ENCODE peak calls at places on chromosomes 1 and 21, in five cellular contexts. F is NCI-H226; Y is fibroblast of lung; B is AG04450; N is stimulated activated CD8-positive, alpha-beta memory T cell treated with anti-CD3 and anti-CD28 coated beads, Interleukin-15, amount 100 ng/mL, for 24 hours. I is an unnamed sample.

GRCh38 chr21:32920474-32920873 is 105.3 kb upstream of the OLIG2 start:
- DNase-seq in B (no peak), F (no peak), Y (no peak), N (no peak), I (no peak)

GRCh38 chr1:184497962-184498723 is 111.3 kb downstream of the C1orf21 start:
- DNase-seq in Y (no peak), F (no peak), B (no peak), N (no peak), I (no peak)

GRCh38 chr1:230626274-230626673 is 16.0 kb upstream of the COG2 start:
- DNase-seq in N (no peak), F (no peak), Y (no peak), B (no peak), I (no peak)

GRCh38 chr1:197633447-197634039 is 141.7 kb downstream of the DENND1B start:
- DNase-seq in B (no peak), Y (no peak), N (no peak), F (no peak), I (no peak)

GRCh38 chr1:19208710-19209438 is 1.2 kb downstream of the UBR4 start:
- DNase-seq in Y (peak; percentile 85), N (no peak), F (no peak), B (no peak), I (peak; percentile 34)

GRCh38 chr1:59142663-59143487 is 154.0 kb upstream of the FGGY start:
- DNase-seq in Y (peak; percentile 80), B (peak; percentile 88), F (peak; percentile 99), N (no peak), I (peak; percentile 91)

GRCh38 chr21:15539376-15539775 is 190.4 kb upstream of the USP25 start:
- DNase-seq in B (no peak), Y (no peak), F (no peak), N (no peak), I (no peak)

GRCh38 chr21:41508415-41509205 is 652 bp upstream of the TMPRSS2 start:
- DNase-seq in Y (no peak), B (no peak), F (no peak), N (no peak), I (no peak)

GRCh38 chr1:204435246-204435885 is 23.7 kb upstream of the PPP1R15B start:
- DNase-seq in Y (peak; percentile 82), B (no peak), N (no peak), F (peak; percentile 82), I (no peak)

GRCh38 chr1:230794871-230795645 is 47.9 kb downstream of the CAPN9 start:
- DNase-seq in B (no peak), Y (no peak), N (no peak), F (no peak), I (no peak)

GRCh38 chr1:53944469-53945182 is 873 bp downstream of the IFT25 start:
- DNase-seq in B (no peak), N (no peak), Y (no peak), F (no peak), I (peak; percentile 29)

GRCh38 chr1:228267962-228268890 is 60.4 kb downstream of the OBSCN start:
- DNase-seq in F (no peak), N (no peak), B (no peak), Y (no peak), I (no peak)

GRCh38 chr21:29098156-29098555 is 24.7 kb upstream of the CCT8 start:
- DNase-seq in Y (no peak), F (no peak), N (no peak), B (no peak), I (no peak)

GRCh38 chr1:39445573-39445972 is 45.9 kb upstream of the BMP8A start:
- DNase-seq in N (no peak), F (no peak), Y (no peak), B (no peak), I (no peak)

GRCh38 chr1:6386371-6386949 is 7.1 kb downstream of the ACOT7 start:
- DNase-seq in N (no peak), B (no peak), F (peak; percentile 86), Y (peak; percentile 33), I (peak; percentile 58)

GRCh38 chr21:45050786-45051489 is 23.4 kb upstream of the ADARB1 start:
- DNase-seq in Y (peak; percentile 97), F (peak; percentile 94), N (no peak), B (peak; percentile 92), I (no peak)

GRCh38 chr1:186165303-186165702 is 209.8 kb downstream of the TPR start:
- DNase-seq in F (no peak), N (no peak), Y (no peak), B (no peak), I (no peak)

GRCh38 chr1:18922848-18923475 is 20.6 kb upstream of the ALDH4A1 start:
- DNase-seq in B (no peak), N (no peak), Y (no peak), F (no peak), I (no peak)

GRCh38 chr1:39980555-39981313 is 25.8 kb downstream of the MFSD2A start:
- DNase-seq in F (no peak), N (no peak), Y (no peak), B (no peak), I (peak; percentile 61)

GRCh38 chr21:15210235-15210678 is 145.5 kb upstream of the NRIP1 start:
- DNase-seq in Y (peak; percentile 82), B (no peak), F (peak; percentile 88), N (no peak), I (peak; percentile 88)

GRCh38 chr1:245418029-245418428 is 263.2 kb downstream of the KIF26B start:
- DNase-seq in N (no peak), B (no peak), F (no peak), Y (no peak), I (no peak)

GRCh38 chr1:29504266-29504665 is 267.9 kb downstream of the PTPRU start:
- DNase-seq in B (no peak), N (no peak), Y (no peak), F (no peak), I (no peak)

GRCh38 chr1:2801046-2801445 is 447 bp downstream of the TTC34 start:
- DNase-seq in N (no peak), F (no peak), Y (no peak), B (no peak), I (no peak)

GRCh38 chr21:16055012-16055411 is 325.2 kb downstream of the USP25 start:
- DNase-seq in Y (no peak), F (no peak), B (no peak), N (no peak), I (no peak)

GRCh38 chr1:172416482-172417035 is 3.9 kb upstream of the C1orf105 start:
- DNase-seq in Y (no peak), B (no peak), F (no peak), N (no peak), I (no peak)

GRCh38 chr1:68165665-68166064 is 66.7 kb downstream of the WLS start:
- DNase-seq in Y (no peak), N (no peak), F (no peak), B (no peak), I (no peak)

GRCh38 chr1:48753293-48753692 is 23.4 kb downstream of the BEND5 start:
- DNase-seq in F (no peak), N (no peak), Y (no peak), B (no peak), I (no peak)

GRCh38 chr1:36743286-36744005 is 260.7 kb upstream of the CSF3R start:
- DNase-seq in F (no peak), B (no peak), N (no peak), Y (no peak), I (no peak)

I was measured in foreskin keratinocyte.